ENCODE peak calls at places on chromosomes 13 and 19, in nine cellular contexts. Z is skeletal muscle cell; Y is lower lobe of right lung; G is sigmoid colon; I is CD4-positive, CD25-positive, alpha-beta regulatory T cell; U is ascending aorta; H is foreskin fibroblast; O is uterus; S is BE2C. K is an unnamed sample.
A peak's percentile ranks its signal among the peaks of the same experiment; 100 is the strongest.

GRCh38 chr19:51398096-51398704 is 7.8 kb upstream of the C19orf84 start:
- DNase-seq in Z (no peak), Y (no peak), G (no peak), I (peak; percentile 28), U (no peak), H (peak; percentile 11), O (no peak), S (no peak), K (no peak)

GRCh38 chr13:45446181-45446580 is 18.6 kb upstream of the COG3 start:
- DNase-seq in Z (no peak), Y (no peak), G (no peak), I (no peak), U (no peak), H (peak; percentile 28), O (no peak), S (no peak), K (no peak)

GRCh38 chr19:7781157-7781556 is 18.1 kb downstream of the CLEC4M start:
- DNase-seq in Z (no peak), Y (no peak), G (no peak), I (no peak), U (no peak), H (no peak), O (no peak), S (no peak), K (no peak)

GRCh38 chr13:35797946-35798345 is 321.5 kb upstream of the MAB21L1 start:
- DNase-seq in Z (peak; percentile 89), Y (no peak), G (no peak), I (no peak), U (no peak), H (no peak), O (no peak), S (no peak), K (no peak)

GRCh38 chr19:10142701-10143375 is 23.1 kb upstream of the EIF3G start:
- DNase-seq in Z (no peak), Y (peak; percentile 64), G (no peak), I (peak; percentile 83), U (no peak), H (no peak), O (no peak), S (no peak), K (no peak)

GRCh38 chr19:50646074-50646807 is 3.0 kb upstream of the C19orf81 start:
- DNase-seq in Z (peak; percentile 18), Y (no peak), G (no peak), I (no peak), U (no peak), H (peak; percentile 57), O (no peak), S (peak; percentile 64), K (no peak)

GRCh38 chr13:20457670-20458069 is 68.0 kb downstream of the CRYL1 start:
- DNase-seq in Z (no peak), Y (no peak), G (no peak), I (no peak), U (no peak), H (no peak), O (no peak), S (no peak), K (no peak)

GRCh38 chr13:111245781-111246384 is 74.6 kb upstream of the TEX29 start:
- DNase-seq in Z (no peak), Y (no peak), G (no peak), I (no peak), U (peak; percentile 15), H (no peak), O (no peak), S (no peak), K (no peak)

GRCh38 chr19:40365613-40366401 is 17.3 kb downstream of the PLD3 start:
- DNase-seq in Z (peak; percentile 29), Y (peak; percentile 83), G (peak; percentile 84), I (no peak), U (no peak), H (peak; percentile 57), O (peak; percentile 66), S (peak; percentile 91), K (peak; percentile 55)

GRCh38 chr13:39422845-39423565 is 180.0 kb downstream of the LHFPL6 start:
- DNase-seq in Z (no peak), Y (no peak), G (no peak), I (no peak), U (no peak), H (peak; percentile 17), O (no peak), S (no peak), K (no peak)

GRCh38 chr19:30029721-30030510 is 87.9 kb downstream of the URI1 start:
- DNase-seq in Z (peak; percentile 12), Y (no peak), G (no peak), I (no peak), U (no peak), H (peak; percentile 20), O (no peak), S (no peak), K (no peak)

GRCh38 chr19:5996102-5996501 is 18.2 kb upstream of the RANBP3 start:
- DNase-seq in Z (no peak), Y (no peak), G (no peak), I (no peak), U (no peak), H (no peak), O (no peak), S (no peak), K (no peak)

GRCh38 chr13:32663660-32664059 is 77.4 kb downstream of the PDS5B start:
- DNase-seq in Z (no peak), Y (no peak), G (no peak), I (no peak), U (no peak), H (no peak), O (no peak), S (no peak), K (no peak)

DNA sequence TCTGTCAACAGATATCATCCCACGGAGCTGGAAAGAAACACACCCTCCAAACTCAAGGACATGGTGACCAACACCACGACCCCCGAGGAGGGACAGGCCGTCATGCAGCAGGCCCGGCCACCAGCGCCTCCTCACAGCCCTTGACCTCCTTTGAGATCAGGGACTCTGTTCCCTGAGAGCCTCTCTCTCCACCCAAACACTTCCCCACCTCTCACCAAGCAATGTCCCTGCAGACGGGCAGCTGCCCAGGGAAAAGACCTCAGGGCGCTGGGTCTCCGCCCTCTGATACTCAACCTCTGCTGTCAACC is 10.0 kb downstream of the SCGB2B2 start:
- DNase-seq in Z (no peak), Y (no peak), G (no peak), I (no peak), U (no peak), H (no peak), O (no peak), S (no peak), K (no peak)
- H3K4me3 ChIP-seq in Z (no peak overlapping the region), Y (peak overlapping the region; percentile 39), G (no peak overlapping the region), I (no peak overlapping the region), U (no peak overlapping the region), H (peak overlapping the region; percentile 39), O (no peak overlapping the region), S (no peak overlapping the region), K (no peak overlapping the region)

GRCh38 chr19:17777840-17778620 is 16.9 kb upstream of the B3GNT3 start:
- DNase-seq in Z (no peak), Y (peak; percentile 88), G (no peak), I (no peak), U (no peak), H (peak; percentile 50), O (no peak), S (peak; percentile 85), K (peak; percentile 73)
- H3K4me3 ChIP-seq in Z (peak overlapping the region; percentile 37), Y (peak overlapping the region; percentile 39), G (peak overlapping the region; percentile 0), I (no peak overlapping the region), U (peak overlapping the region; percentile 28), H (peak overlapping the region; percentile 22), O (no peak overlapping the region), S (no peak overlapping the region), K (peak overlapping the region; percentile 24)

DNA sequence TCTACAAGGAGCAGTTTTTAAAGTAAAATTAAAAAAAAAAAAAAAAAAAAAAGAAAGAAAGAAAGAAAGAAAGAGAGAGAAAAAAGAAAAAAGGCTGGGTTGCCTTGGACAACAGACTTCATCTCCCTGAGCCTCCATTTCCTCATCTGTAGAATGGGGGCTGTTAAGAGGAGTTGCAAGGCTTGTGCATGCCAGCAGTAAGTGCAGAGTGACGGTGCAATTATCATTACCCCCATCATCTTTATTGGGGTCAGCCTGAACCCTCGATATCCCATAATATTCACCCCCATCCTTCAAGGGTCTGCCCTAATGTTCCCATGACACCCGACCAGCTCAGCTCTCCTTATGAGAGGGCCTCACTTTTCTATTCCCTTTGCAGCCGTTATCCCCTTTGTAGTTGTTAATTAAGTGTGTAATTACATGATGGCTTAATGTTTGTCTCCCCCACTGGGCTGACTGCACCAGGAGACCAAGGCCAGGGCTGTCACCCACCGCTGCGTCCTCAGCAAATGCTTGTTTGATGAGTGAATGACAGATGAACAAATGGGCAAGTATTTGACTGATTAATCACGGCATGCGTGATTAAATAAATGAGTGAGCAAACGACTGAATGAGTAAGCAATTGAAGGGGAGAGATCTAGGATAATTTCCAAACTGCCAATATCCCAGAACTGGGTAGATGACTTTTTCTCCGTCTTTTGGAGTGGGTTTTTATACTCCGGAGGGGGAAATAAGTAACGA is 10.1 kb downstream of the FOSB start:
- DNase-seq in Z (no peak), Y (no peak), G (no peak), I (no peak), U (no peak), H (no peak), O (no peak), S (no peak), K (no peak)
- H3K4me3 ChIP-seq in Z (peak overlapping the region; percentile 72), Y (peak overlapping the region; percentile 57), G (peak overlapping the region; percentile 51), I (peak overlapping the region; percentile 87), U (peak overlapping the region; percentile 53), H (peak overlapping the region; percentile 73), O (peak overlapping the region; percentile 51), S (peak overlapping the region; percentile 39), K (peak overlapping the region; percentile 55)

GRCh38 chr13:43511260-43511970 is 275.4 kb downstream of the ENOX1 start:
- DNase-seq in Z (no peak), Y (no peak), G (no peak), I (no peak), U (no peak), H (no peak), O (no peak), S (no peak), K (no peak)
- H3K4me3 ChIP-seq in Z (no peak overlapping the region), Y (no peak overlapping the region), G (no peak overlapping the region), I (no peak overlapping the region), U (no peak overlapping the region), H (no peak overlapping the region), O (no peak overlapping the region), S (no peak overlapping the region), K (no peak overlapping the region)

K was measured in tibial artery.